ENCODE peak calls at places on chromosomes 4 and X, in ten cellular contexts. A, B, P, D, S, F, O, M, V and T are unnamed samples.

GRCh38 chrX:101452051-101452450 is 33.2 kb upstream of the ARMCX4 start:
- DNase-seq in A (no peak), B (no peak), P (no peak), D (no peak), S (no peak), F (no peak), O (no peak), M (no peak), V (no peak), T (no peak)

GRCh38 chr4:54908744-54909143 is 216.7 kb downstream of the KDR start:
- DNase-seq in A (peak), B (no peak), P (no peak), D (no peak), S (no peak), F (no peak), O (no peak), M (no peak), V (no peak), T (no peak)

GRCh38 chr4:6321361-6321760 is 51.7 kb downstream of the WFS1 start:
- DNase-seq in A (no peak), B (no peak), P (no peak), D (no peak), S (no peak), F (no peak), O (no peak), M (no peak), V (no peak), T (no peak)

GRCh38 chr4:48710446-48711209 is 69.5 kb downstream of the FRYL start:
- DNase-seq in A (no peak), B (no peak), P (no peak), D (peak), S (no peak), F (no peak), O (no peak), M (no peak), V (no peak), T (peak)

GRCh38 chr4:60485279-60485678 is 714.8 kb upstream of the ADGRL3 start:
- DNase-seq in A (peak), B (no peak), P (no peak), D (no peak), S (no peak), F (no peak), O (no peak), M (no peak), V (no peak), T (no peak)

GRCh38 chrX:100685284-100685996 is 41.4 kb downstream of the SRPX2 start:
- DNase-seq in A (peak), B (no peak), P (peak), D (peak), S (no peak), F (peak), O (peak), M (peak), V (peak), T (peak)

GRCh38 chr4:70836081-70836480 is 3.6 kb downstream of the GRSF1 start:
- DNase-seq in A (no peak), B (no peak), P (no peak), D (no peak), S (no peak), F (no peak), O (no peak), M (no peak), V (no peak), T (no peak)

GRCh38 chr4:57080781-57081650 is 29.2 kb downstream of the IGFBP7 start:
- DNase-seq in A (peak), B (no peak), P (no peak), D (peak), S (no peak), F (peak), O (no peak), M (peak), V (no peak), T (peak)

GRCh38 chr4:74127745-74128144 is 28.8 kb upstream of the CXCL2 start:
- DNase-seq in A (no peak), B (no peak), P (no peak), D (no peak), S (no peak), F (no peak), O (no peak), M (no peak), V (no peak), T (no peak)

GRCh38 chr4:55312491-55313101 is 33.4 kb upstream of the SRD5A3 start:
- DNase-seq in A (peak), B (no peak), P (peak), D (peak), S (no peak), F (peak), O (no peak), M (peak), V (peak), T (peak)

GRCh38 chrX:63889001-63889400 is 104.0 kb upstream of the ARHGEF9 start:
- DNase-seq in A (peak), B (no peak), P (no peak), D (no peak), S (no peak), F (peak), O (no peak), M (no peak), V (no peak), T (peak)

GRCh38 chrX:31555506-31555905 is 483.7 kb upstream of the FTHL17 start:
- DNase-seq in A (no peak), B (no peak), P (no peak), D (peak), S (no peak), F (peak), O (no peak), M (no peak), V (peak), T (no peak)

GRCh38 chr4:81757706-81758105 is 286.0 kb upstream of the RASGEF1B start:
- DNase-seq in A (no peak), B (no peak), P (peak), D (peak), S (no peak), F (peak), O (no peak), M (no peak), V (no peak), T (no peak)

GRCh38 chr4:164423819-164424218 is 330.1 kb upstream of the SMIM31 start:
- DNase-seq in A (no peak), B (no peak), P (no peak), D (no peak), S (no peak), F (no peak), O (no peak), M (no peak), V (no peak), T (no peak)

DNA sequence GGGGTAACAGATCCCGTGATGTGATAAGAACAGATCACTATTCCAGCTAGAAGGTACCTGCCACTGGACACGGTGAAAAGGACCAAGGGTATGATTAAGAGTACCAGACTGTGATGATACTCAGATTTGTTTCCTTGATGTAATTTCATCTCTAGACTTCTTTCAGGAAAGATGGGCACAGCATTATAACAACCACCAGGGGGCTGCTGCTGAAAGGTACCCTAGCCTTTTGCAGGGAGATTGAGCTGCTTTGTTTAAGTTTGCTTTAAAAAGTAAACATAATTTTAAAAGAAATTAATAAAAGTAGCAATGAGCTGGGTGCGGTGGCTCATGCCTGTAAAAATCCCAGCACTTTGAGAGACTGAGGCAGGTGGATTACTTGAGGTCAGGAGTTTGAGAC is 145.4 kb downstream of the EMCN start:
- DNase-seq in A (no peak), B (no peak), P (no peak), D (peak), S (no peak), F (no peak), O (no peak), M (peak), V (no peak), T (peak)
- TF ChIP-seq CTCF in A (peak), B (no peak), P (no peak), D (peak), S (no peak), F (peak), O (no peak), M (peak), V (no peak), T (peak)

DNA sequence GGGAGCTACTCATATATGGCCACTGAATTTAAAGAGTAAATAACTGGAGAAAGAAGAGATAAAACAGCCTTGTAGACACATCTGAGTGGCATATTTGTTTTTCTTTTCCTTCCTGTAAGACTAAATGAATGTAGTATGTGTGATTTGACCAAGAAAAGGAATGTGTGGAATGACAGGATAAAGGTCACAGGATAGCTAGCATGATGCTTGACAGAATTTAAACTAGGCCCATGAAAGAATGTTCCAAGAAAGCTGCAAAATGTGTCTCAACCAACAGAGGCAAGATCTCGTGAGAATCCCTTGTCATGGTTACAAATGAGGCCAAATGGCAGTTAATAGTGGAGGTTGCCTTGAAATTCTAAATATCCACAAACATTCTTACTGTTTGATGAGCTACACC is 137.0 kb downstream of the KCNIP4 start:
- DNase-seq in A (no peak), B (no peak), P (no peak), D (peak), S (no peak), F (no peak), O (no peak), M (peak), V (no peak), T (peak)
- H3K4me3 ChIP-seq in A (no peak), B (no peak), P (no peak), D (no peak), S (no peak), F (no peak), O (no peak), M (no peak), V (no peak), T (no peak)

GRCh38 chrX:112043997-112044396 is 38.6 kb downstream of the TRPC5 start:
- DNase-seq in A (no peak), B (no peak), P (no peak), D (peak), S (no peak), F (no peak), O (no peak), M (peak), V (no peak), T (no peak)
- TF ChIP-seq CTCF in A (no peak), B (no peak), P (no peak), D (peak), S (no peak), F (no peak), O (no peak), M (peak), V (peak), T (no peak)

GRCh38 chrX:152635941-152636340 is 1.8 kb upstream of the GABRQ start:
- DNase-seq in A (peak), B (no peak), P (peak), D (peak), S (no peak), F (peak), O (no peak), M (peak), V (peak), T (peak)

GRCh38 chrX:152639426-152639825 is 1.7 kb downstream of the GABRQ start:
- DNase-seq in A (no peak), B (no peak), P (no peak), D (no peak), S (no peak), F (no peak), O (no peak), M (no peak), V (no peak), T (no peak)

GRCh38 chrX:152640039-152640818 is 2.5 kb downstream of the GABRQ start:
- DNase-seq in A (peak), B (no peak), P (no peak), D (peak), S (no peak), F (no peak), O (no peak), M (no peak), V (no peak), T (peak)

GRCh38 chrX:152638443-152638904 is 779 bp downstream of the GABRQ start:
- DNase-seq in A (no peak), B (no peak), P (no peak), D (no peak), S (no peak), F (no peak), O (no peak), M (no peak), V (no peak), T (no peak)

GRCh38 chrX:152637649-152638442 is at the start of gene GABRQ:
- DNase-seq in A (peak), B (no peak), P (no peak), D (peak), S (peak), F (peak), O (no peak), M (peak), V (no peak), T (peak)
- H3K4me3 ChIP-seq in A (peak), B (peak), P (no peak), D (peak), S (no peak), F (no peak), O (peak), M (no peak), V (no peak), T (no peak)